ENCODE peak calls at places on chromosomes 11 and 22, in six cellular contexts. J is GM12878, I is HepG2, Q is K562, A is GM12891, S is H1. F is an unnamed sample.

GRCh38 chr11:95412074-95412473 is 181.1 kb upstream of the SESN3 start:
- DNase-seq in J (no peak), I (no peak), Q (no peak), A (no peak), S (no peak), F (no peak)

GRCh38 chr22:33515733-33516297 is 404.5 kb downstream of the LARGE1 start:
- DNase-seq in J (no peak), I (peak; percentile 53), Q (no peak), A (no peak), S (no peak), F (no peak)

GRCh38 chr22:41873391-41873790 is 40.5 kb downstream of the SREBF2 start:
- DNase-seq in J (no peak), I (no peak), Q (no peak), A (no peak), S (no peak), F (no peak)

GRCh38 chr11:36037031-36037430 is 93.2 kb downstream of the LDLRAD3 start:
- DNase-seq in J (no peak), I (no peak), Q (no peak), A (no peak), S (no peak), F (no peak)

GRCh38 chr11:68950776-68951175 is 30.0 kb downstream of the MRGPRD start:
- DNase-seq in J (no peak), I (no peak), Q (no peak), A (no peak), S (no peak), F (no peak)

GRCh38 chr11:134939905-134940304 is 527.9 kb upstream of the B3GAT1 start:
- DNase-seq in J (no peak), I (peak; percentile 43), Q (peak; percentile 24), A (no peak), S (no peak), F (no peak)

GRCh38 chr22:28759861-28760560 is 12.5 kb upstream of the CCDC117 start:
- DNase-seq in J (peak; percentile 21), I (peak; percentile 96), Q (no peak), A (no peak), S (peak; percentile 41), F (no peak)

GRCh38 chr11:69828276-69828970 is 9.2 kb upstream of the FGF3 start:
- DNase-seq in J (no peak), I (no peak), Q (no peak), A (no peak), S (no peak), F (no peak)

GRCh38 chr11:6693342-6694228 is 10.4 kb upstream of the MRPL17 start:
- DNase-seq in J (no peak), I (no peak), Q (peak; percentile 86), A (no peak), S (no peak), F (no peak)

GRCh38 chr22:50046481-50047245 is 11.4 kb downstream of the TTLL8 start:
- DNase-seq in J (no peak), I (no peak), Q (no peak), A (no peak), S (no peak), F (no peak)

GRCh38 chr11:99822846-99823565 is 802.3 kb downstream of the CNTN5 start:
- DNase-seq in J (no peak), I (no peak), Q (no peak), A (no peak), S (no peak), F (no peak)

GRCh38 chr11:60145677-60146076 is 37.2 kb downstream of the MS4A6A start:
- DNase-seq in J (no peak), I (no peak), Q (no peak), A (no peak), S (no peak), F (no peak)

GRCh38 chr11:6727971-6728890 is 43.5 kb downstream of the OR2AG2 start:
- DNase-seq in J (no peak), I (no peak), Q (peak; percentile 80), A (no peak), S (no peak), F (no peak)

GRCh38 chr22:29503811-29504372 is 23.9 kb downstream of the NEFH start:
- DNase-seq in J (no peak), I (no peak), Q (peak; percentile 87), A (no peak), S (no peak), F (no peak)

GRCh38 chr11:40647290-40647689 is 812.2 kb downstream of the LRRC4C start:
- DNase-seq in J (no peak), I (no peak), Q (no peak), A (no peak), S (no peak), F (no peak)

GRCh38 chr11:117827521-117828511 is 3.3 kb upstream of the FXYD2 start:
- DNase-seq in J (no peak), I (no peak), Q (no peak), A (no peak), S (no peak), F (no peak)

GRCh38 chr11:827146-827860 is 416 bp upstream of the CRACR2B start:
- DNase-seq in J (no peak), I (peak; percentile 47), Q (peak; percentile 78), A (no peak), S (no peak), F (peak; percentile 71)

GRCh38 chr11:86923993-86924766 is 31.0 kb downstream of the FZD4 start:
- DNase-seq in J (no peak), I (peak; percentile 72), Q (peak; percentile 66), A (no peak), S (peak; percentile 60), F (no peak)

GRCh38 chr11:108654994-108655631 is 9.8 kb upstream of the DDX10 start:
- DNase-seq in J (no peak), I (peak; percentile 43), Q (peak; percentile 72), A (no peak), S (no peak), F (no peak)

GRCh38 chr22:19933328-19934241 is 8.0 kb upstream of the COMT start:
- DNase-seq in J (no peak), I (no peak), Q (no peak), A (no peak), S (no peak), F (no peak)

GRCh38 chr22:35452351-35452781 is 52.4 kb downstream of the MCM5 start:
- DNase-seq in J (no peak), I (no peak), Q (no peak), A (no peak), S (no peak), F (no peak)

GRCh38 chr22:38728899-38729796 is 23.4 kb downstream of the GTPBP1 start:
- DNase-seq in J (no peak), I (peak; percentile 28), Q (no peak), A (no peak), S (no peak), F (no peak)

GRCh38 chr22:18050065-18050464 is 25.7 kb upstream of the MICAL3 start:
- DNase-seq in J (no peak), I (no peak), Q (no peak), A (no peak), S (no peak), F (no peak)

GRCh38 chr11:134573857-134574256 is 161.8 kb upstream of the B3GAT1 start:
- DNase-seq in J (no peak), I (no peak), Q (no peak), A (no peak), S (no peak), F (no peak)

GRCh38 chr22:40376149-40376548 is 5.8 kb downstream of the SGSM3 start:
- DNase-seq in J (no peak), I (no peak), Q (no peak), A (no peak), S (no peak), F (no peak)
- TF ChIP-seq TAF1 in J (no peak), I (no peak), Q (no peak), A (no peak), S (no peak), F (no peak)

DNA sequence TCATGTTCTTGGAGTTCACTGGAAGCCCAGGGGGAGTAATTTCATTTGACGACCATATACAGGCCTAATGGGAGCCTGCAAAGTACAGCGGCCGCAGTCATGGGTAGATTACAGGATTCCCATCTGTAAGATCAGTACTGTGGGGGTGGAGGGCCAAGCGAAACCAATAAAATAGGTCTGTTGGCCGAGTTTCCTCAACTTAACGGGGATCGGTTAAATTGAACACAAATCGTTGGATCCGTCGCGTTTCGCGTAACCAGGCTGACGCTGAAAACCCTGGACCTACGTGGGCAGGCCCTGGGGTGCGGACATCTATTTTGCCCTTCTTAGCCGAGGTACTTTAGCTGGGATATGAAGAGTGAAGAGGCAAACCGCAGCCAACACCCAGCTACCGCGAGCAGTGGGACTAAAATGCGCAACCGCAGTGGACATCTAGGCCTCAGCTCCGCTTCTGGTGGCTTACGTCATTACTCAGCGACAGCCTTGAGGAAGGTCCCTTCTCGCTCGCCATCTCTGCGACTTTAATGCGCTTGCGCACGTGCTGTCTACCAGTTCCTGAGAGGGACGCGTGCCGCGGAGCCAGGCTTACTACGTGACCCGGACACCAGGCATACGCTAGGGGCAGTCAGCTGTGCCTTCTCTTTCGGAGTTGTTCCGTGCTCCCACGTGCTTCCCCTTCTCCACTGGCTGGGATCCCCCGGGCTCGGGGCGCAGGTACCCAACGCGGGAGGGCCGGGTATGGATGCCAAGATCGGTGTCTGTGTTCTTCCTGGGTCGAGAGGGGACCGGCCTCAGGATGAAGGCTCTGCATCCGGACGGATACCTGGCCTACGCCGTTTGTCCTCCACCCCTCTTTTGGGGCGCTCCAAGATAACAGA is at the start of gene NAT10:
- DNase-seq in J (peak; percentile 99), I (peak; percentile 97), Q (peak; percentile 99), A (peak; percentile 68), S (peak; percentile 95), F (peak; percentile 74)
- TF ChIP-seq POLR2A in J (peak; percentile 96), I (peak; percentile 94), Q (peak; percentile 96), A (peak; percentile 98), S (peak; percentile 99), F (peak; percentile 98)

GRCh38 chr11:102220728-102221467 is 96.4 kb upstream of the BIRC3 start:
- DNase-seq in J (no peak), I (no peak), Q (no peak), A (no peak), S (no peak), F (no peak)
- TF ChIP-seq TAF1 in J (no peak), I (no peak), Q (no peak), A (no peak), S (no peak), F (no peak)

GRCh38 chr11:65323813-65324212 is 9.1 kb downstream of the CDC42EP2 start:
- DNase-seq in J (no peak), I (no peak), Q (no peak), A (no peak), S (no peak), F (no peak)
- TF ChIP-seq POLR2A in J (no peak), I (no peak), Q (peak; percentile 47), A (no peak), S (no peak), F (no peak)